ENCODE peak calls at places on chromosomes 2 and 18, in four cellular contexts. P is stimulated activated CD8-positive, alpha-beta memory T cell treated with anti-CD3 and anti-CD28 coated beads, Interleukin-7, amount 100 ng/mL, for 1 hour; Z is naive thymus-derived CD4-positive, alpha-beta T cell; O is NCI-H460. T is an unnamed sample.

GRCh38 chr2:164803772-164804466 is 37.7 kb downstream of the COBLL1 start:
- DNase-seq in O (no peak), Z (no peak), P (no peak), T (no peak)

GRCh38 chr2:143682643-143683042 is 553.4 kb downstream of the ARHGAP15 start:
- DNase-seq in O (no peak), Z (no peak), P (no peak), T (no peak)

GRCh38 chr2:157894694-157895450 is 18.7 kb upstream of the ACVR1 start:
- DNase-seq in O (no peak), Z (no peak), P (no peak), T (no peak)

GRCh38 chr2:18831916-18832510 is 242.6 kb upstream of the NT5C1B start:
- DNase-seq in Z (no peak), O (no peak), P (no peak), T (no peak)

GRCh38 chr2:164784376-164784775 is 57.2 kb downstream of the COBLL1 start:
- DNase-seq in Z (no peak), P (no peak), O (no peak), T (peak)

GRCh38 chr2:237895544-237896506 is 36.4 kb downstream of the RAMP1 start:
- DNase-seq in O (no peak), Z (no peak), P (no peak), T (no peak)

GRCh38 chr2:60831921-60832320 is 49.5 kb upstream of the REL start:
- DNase-seq in Z (no peak), O (no peak), P (no peak), T (no peak)

GRCh38 chr2:43515807-43516497 is 79.9 kb downstream of the THADA start:
- DNase-seq in O (no peak), P (no peak), Z (no peak), T (no peak)

GRCh38 chr2:101517753-101518152 is 42.8 kb upstream of the RFX8 start:
- DNase-seq in O (no peak), P (no peak), Z (no peak), T (no peak)

GRCh38 chr2:159497256-159497655 is 119.1 kb downstream of the BAZ2B start:
- DNase-seq in Z (no peak), O (peak), P (no peak), T (peak)

GRCh38 chr2:230011617-230012016 is 57.1 kb downstream of the SLC16A14 start:
- DNase-seq in Z (no peak), O (no peak), P (no peak), T (no peak)

GRCh38 chr2:102063948-102064678 is 72.4 kb downstream of the IL1R2 start:
- DNase-seq in P (no peak), O (peak), Z (no peak), T (peak)

GRCh38 chr2:200860092-200860795 is 4.2 kb downstream of the CLK1 start:
- DNase-seq in P (no peak), O (no peak), Z (peak), T (no peak)

GRCh38 chr2:129908721-129909373 is 70.6 kb upstream of the RAB6C start:
- DNase-seq in P (no peak), Z (no peak), O (no peak), T (no peak)

GRCh38 chr2:99949963-99950362 is 192.4 kb downstream of the AFF3 start:
- DNase-seq in P (no peak), O (no peak), Z (no peak), T (no peak)

GRCh38 chr18:14769381-14769780 is 21.4 kb downstream of the ANKRD30B start:
- DNase-seq in P (no peak), Z (no peak), O (no peak), T (no peak)

GRCh38 chr2:173752152-173752551 is 213.0 kb downstream of the SP3 start:
- DNase-seq in Z (no peak), O (no peak), P (no peak), T (no peak)

GRCh38 chr2:195520671-195521155 is 136.3 kb upstream of the SLC39A10 start:
- DNase-seq in O (no peak), P (no peak), Z (no peak), T (no peak)

GRCh38 chr2:176068037-176068832 is 15.5 kb downstream of the EVX2 start:
- DNase-seq in Z (no peak), O (no peak), P (no peak), T (no peak)

GRCh38 chr2:46002947-46003346 is 294.3 kb upstream of the EPAS1 start:
- DNase-seq in O (no peak), P (no peak), Z (no peak), T (no peak)

GRCh38 chr2:218319813-218320360 is 27.6 kb upstream of the TMBIM1 start:
- DNase-seq in Z (no peak), P (no peak), O (no peak), T (no peak)

GRCh38 chr2:9002637-9003365 is 683 bp downstream of the MBOAT2 start:
- DNase-seq in Z (no peak), P (no peak), O (no peak), T (no peak)

GRCh38 chr2:165640232-165640923 is 153.7 kb downstream of the GALNT3 start:
- DNase-seq in O (no peak), P (no peak), Z (no peak), T (no peak)

GRCh38 chr2:187959821-187960220 is 331.9 kb upstream of the GULP1 start:
- DNase-seq in O (no peak), Z (no peak), P (no peak), T (no peak)

GRCh38 chr18:62683935-62684334 is 31.4 kb upstream of the PHLPP1 start:
- DNase-seq in O (no peak), Z (no peak), P (no peak), T (no peak)

GRCh38 chr2:238818576-238818975 is 29.3 kb upstream of the TWIST2 start:
- DNase-seq in P (no peak), O (no peak), Z (no peak), T (no peak)

GRCh38 chr18:45874501-45875184 is 49.2 kb downstream of the SIGLEC15 start:
- DNase-seq in Z (peak), O (no peak), P (no peak), T (no peak)

GRCh38 chr2:86685351-86685750 is 34.7 kb upstream of the RMND5A start:
- DNase-seq in P (no peak), O (no peak), Z (no peak), T (no peak)

GRCh38 chr2:207474871-207475485 is 54.8 kb upstream of the CREB1 start:
- DNase-seq in O (peak), Z (peak), P (no peak), T (no peak)

GRCh38 chr2:232341061-232341738 is 37.4 kb upstream of the ALPP start:
- DNase-seq in O (no peak), P (no peak), Z (no peak), T (no peak)

GRCh38 chr2:151793123-151793522 is 35.1 kb downstream of the ARL5A start:
- DNase-seq in Z (no peak), O (no peak), P (no peak), T (no peak)

T was measured in pulmonary artery endothelial cell.